ENCODE peak calls at places on chromosome 11, in four cellular contexts. J, Y, V and A are unnamed samples.

GRCh38 chr11:102807921-102808320 is 10.0 kb upstream of the MMP1 start:
- DNase-seq in V (no peak), Y (no peak), J (peak; percentile 9), A (no peak)

GRCh38 chr11:61486004-61486615 is 22.4 kb upstream of the LRRC10B start:
- DNase-seq in V (no peak), J (no peak), Y (no peak), A (no peak)

GRCh38 chr11:94884322-94884721 is 89.0 kb downstream of the CWC15 start:
- DNase-seq in J (no peak), Y (no peak), V (no peak), A (no peak)

GRCh38 chr11:457071-457760 is 7.1 kb downstream of the PTDSS2 start:
- DNase-seq in J (no peak), Y (no peak), V (peak; percentile 12), A (no peak)

GRCh38 chr11:108562746-108563581 is 30.6 kb downstream of the EXPH5 start:
- DNase-seq in J (no peak), V (no peak), Y (no peak), A (no peak)

GRCh38 chr11:2298131-2298794 is 3.5 kb downstream of the C11orf21 start:
- DNase-seq in J (no peak), V (no peak), Y (no peak), A (no peak)

GRCh38 chr11:112806256-112806655 is 155.0 kb upstream of the NCAM1 start:
- DNase-seq in V (no peak), J (no peak), Y (no peak), A (no peak)

GRCh38 chr11:99199336-99199735 is 178.6 kb downstream of the CNTN5 start:
- DNase-seq in Y (no peak), V (no peak), J (no peak), A (no peak)

GRCh38 chr11:75576445-75577049 is 14.5 kb downstream of the SERPINH1 start:
- DNase-seq in Y (no peak), V (peak; percentile 67), J (no peak), A (no peak)